ENCODE peak calls at places on chromosomes 13 and 19, in seven cellular contexts. M is tibial nerve; A is hypothalamus; G is effector memory CD8-positive, alpha-beta T cell; Q is GM19239; S is ovary; F is nucleus accumbens. V is an unnamed sample.

GRCh38 chr19:11045536-11045935 is 43.7 kb upstream of the LDLR start:
- DNase-seq in M (no peak), A (no peak), G (no peak), Q (no peak), S (no peak), F (no peak), V (no peak)

GRCh38 chr19:4067396-4068057 is 828 bp upstream of the ZBTB7A start:
- DNase-seq in M (no peak), A (no peak), G (no peak), Q (no peak), S (peak; percentile 54), F (no peak), V (no peak)

GRCh38 chr19:48629599-48630288 is 7.4 kb downstream of the DBP start:
- DNase-seq in M (no peak), A (no peak), G (no peak), Q (no peak), S (peak; percentile 91), F (peak; percentile 36), V (no peak)

GRCh38 chr13:40077396-40078027 is 422.1 kb downstream of the COG6 start:
- DNase-seq in M (no peak), A (no peak), G (no peak), Q (no peak), S (no peak), F (no peak), V (no peak)

GRCh38 chr19:17719730-17720486 is 628 bp downstream of the MAP1S start:
- DNase-seq in M (no peak), A (no peak), G (no peak), Q (no peak), S (no peak), F (no peak), V (peak; percentile 9)

GRCh38 chr19:28142258-28142657 is 1070.7 kb downstream of the UQCRFS1 start:
- DNase-seq in M (no peak), A (no peak), G (no peak), Q (no peak), S (no peak), F (no peak), V (no peak)

GRCh38 chr19:30662211-30662861 is 290.2 kb downstream of the ZNF536 start:
- DNase-seq in M (no peak), A (no peak), G (no peak), Q (no peak), S (no peak), F (peak; percentile 35), V (no peak)

GRCh38 chr19:15487038-15487437 is 7.7 kb upstream of the PGLYRP2 start:
- DNase-seq in M (no peak), A (no peak), G (no peak), Q (no peak), S (no peak), F (no peak), V (no peak)

GRCh38 chr13:76762731-76763130 is 123.5 kb downstream of the KCTD12 start:
- DNase-seq in M (no peak), A (no peak), G (no peak), Q (no peak), S (no peak), F (no peak), V (no peak)

GRCh38 chr19:17703823-17704463 is 15.3 kb upstream of the MAP1S start:
- DNase-seq in M (peak; percentile 35), A (peak; percentile 15), G (peak; percentile 70), Q (peak; percentile 68), S (no peak), F (no peak), V (peak; percentile 67)

GRCh38 chr19:32692727-32693061 is 1.1 kb downstream of the NUDT19 start:
- DNase-seq in M (no peak), A (no peak), G (no peak), Q (no peak), S (no peak), F (no peak), V (no peak)

GRCh38 chr19:3192228-3192635 is 6.5 kb downstream of the NCLN start:
- DNase-seq in M (no peak), A (no peak), G (no peak), Q (no peak), S (no peak), F (no peak), V (no peak)

GRCh38 chr19:2922987-2923386 is 21.8 kb downstream of the ZNF77 start:
- DNase-seq in M (no peak), A (no peak), G (no peak), Q (no peak), S (no peak), F (no peak), V (no peak)

V was measured in CD4-positive, alpha-beta memory T cell.